ENCODE peak calls at places on chromosome 7, in four cellular contexts. One of them, this sample, is unnamed.

GRCh38 chr7:47008461-47008860 is 573.5 kb downstream of the TNS3 start:
- DNase-seq in ELR: no peak
- DNase-seq in KBM-7: no peak
- DNase-seq in activated T-cell treated with anti-CD3 and anti-CD28 coated beads, Interleukin-2, amount 50 U/mL, for 4 hours: no peak
- DNase-seq in this sample: no peak

GRCh38 chr7:22728416-22729029 is 1.5 kb downstream of the IL6 start:
- DNase-seq in ELR: peak
- DNase-seq in activated T-cell treated with anti-CD3 and anti-CD28 coated beads, Interleukin-2, amount 50 U/mL, for 4 hours: no peak
- DNase-seq in KBM-7: peak
- DNase-seq in this sample: peak

GRCh38 chr7:136953386-136953785 is 84.9 kb downstream of the CHRM2 start:
- DNase-seq in activated T-cell treated with anti-CD3 and anti-CD28 coated beads, Interleukin-2, amount 50 U/mL, for 4 hours: no peak
- DNase-seq in KBM-7: no peak
- DNase-seq in ELR: peak
- DNase-seq in this sample: peak

GRCh38 chr7:54397836-54398612 is 144.2 kb upstream of the VSTM2A start:
- DNase-seq in ELR: no peak
- DNase-seq in activated T-cell treated with anti-CD3 and anti-CD28 coated beads, Interleukin-2, amount 50 U/mL, for 4 hours: no peak
- DNase-seq in KBM-7: peak
- DNase-seq in this sample: no peak

GRCh38 chr7:16137944-16138343 is 283.4 kb downstream of the CRPPA start:
- DNase-seq in ELR: no peak
- DNase-seq in KBM-7: no peak
- DNase-seq in activated T-cell treated with anti-CD3 and anti-CD28 coated beads, Interleukin-2, amount 50 U/mL, for 4 hours: no peak
- DNase-seq in this sample: no peak

GRCh38 chr7:34135924-34136323 is 230.6 kb downstream of the BMPER start:
- DNase-seq in KBM-7: no peak
- DNase-seq in activated T-cell treated with anti-CD3 and anti-CD28 coated beads, Interleukin-2, amount 50 U/mL, for 4 hours: no peak
- DNase-seq in ELR: no peak
- DNase-seq in this sample: no peak

GRCh38 chr7:34747176-34747781 is 89.3 kb downstream of the NPSR1 start:
- DNase-seq in activated T-cell treated with anti-CD3 and anti-CD28 coated beads, Interleukin-2, amount 50 U/mL, for 4 hours: no peak
- DNase-seq in KBM-7: no peak
- DNase-seq in ELR: no peak
- DNase-seq in this sample: no peak

GRCh38 chr7:116631676-116632075 is 40.3 kb upstream of the MET start:
- DNase-seq in ELR: no peak
- DNase-seq in activated T-cell treated with anti-CD3 and anti-CD28 coated beads, Interleukin-2, amount 50 U/mL, for 4 hours: no peak
- DNase-seq in KBM-7: no peak
- DNase-seq in this sample: no peak

GRCh38 chr7:116232402-116232749 is 22.0 kb downstream of the TES start:
- DNase-seq in activated T-cell treated with anti-CD3 and anti-CD28 coated beads, Interleukin-2, amount 50 U/mL, for 4 hours: no peak
- DNase-seq in ELR: peak
- DNase-seq in KBM-7: no peak
- DNase-seq in this sample: no peak

GRCh38 chr7:98870807-98871491 is 1.1 kb upstream of the TMEM130 start:
- DNase-seq in KBM-7: no peak
- DNase-seq in activated T-cell treated with anti-CD3 and anti-CD28 coated beads, Interleukin-2, amount 50 U/mL, for 4 hours: no peak
- DNase-seq in ELR: no peak
- DNase-seq in this sample: no peak

GRCh38 chr7:105006367-105007139 is 7.5 kb upstream of the KMT2E start:
- DNase-seq in KBM-7: no peak
- DNase-seq in activated T-cell treated with anti-CD3 and anti-CD28 coated beads, Interleukin-2, amount 50 U/mL, for 4 hours: no peak
- DNase-seq in ELR: no peak
- DNase-seq in this sample: no peak

GRCh38 chr7:122369756-122370155 is 65.2 kb upstream of the FEZF1 start:
- DNase-seq in activated T-cell treated with anti-CD3 and anti-CD28 coated beads, Interleukin-2, amount 50 U/mL, for 4 hours: no peak
- DNase-seq in KBM-7: no peak
- DNase-seq in ELR: no peak
- DNase-seq in this sample: no peak

GRCh38 chr7:2038876-2039728 is 193.6 kb downstream of the MAD1L1 start:
- DNase-seq in activated T-cell treated with anti-CD3 and anti-CD28 coated beads, Interleukin-2, amount 50 U/mL, for 4 hours: no peak
- DNase-seq in KBM-7: no peak
- DNase-seq in ELR: no peak
- DNase-seq in this sample: no peak

GRCh38 chr7:131010714-131011436 is 276.9 kb upstream of the KLF14 start:
- DNase-seq in activated T-cell treated with anti-CD3 and anti-CD28 coated beads, Interleukin-2, amount 50 U/mL, for 4 hours: no peak
- DNase-seq in KBM-7: peak
- DNase-seq in ELR: peak
- DNase-seq in this sample: no peak

GRCh38 chr7:23346316-23346715 is 47.2 kb downstream of the MALSU1 start:
- DNase-seq in KBM-7: no peak
- DNase-seq in activated T-cell treated with anti-CD3 and anti-CD28 coated beads, Interleukin-2, amount 50 U/mL, for 4 hours: no peak
- DNase-seq in ELR: no peak
- DNase-seq in this sample: peak

GRCh38 chr7:5408777-5409176 is 14.9 kb downstream of the TNRC18 start:
- DNase-seq in activated T-cell treated with anti-CD3 and anti-CD28 coated beads, Interleukin-2, amount 50 U/mL, for 4 hours: no peak
- DNase-seq in ELR: peak
- DNase-seq in KBM-7: no peak
- DNase-seq in this sample: peak

GRCh38 chr7:44284216-44284615 is 41.2 kb downstream of the CAMK2B start:
- DNase-seq in activated T-cell treated with anti-CD3 and anti-CD28 coated beads, Interleukin-2, amount 50 U/mL, for 4 hours: no peak
- DNase-seq in ELR: peak
- DNase-seq in KBM-7: no peak
- DNase-seq in this sample: peak

GRCh38 chr7:84701524-84702306 is 485.1 kb downstream of the SEMA3D start:
- DNase-seq in activated T-cell treated with anti-CD3 and anti-CD28 coated beads, Interleukin-2, amount 50 U/mL, for 4 hours: no peak
- DNase-seq in ELR: peak
- DNase-seq in KBM-7: no peak
- DNase-seq in this sample: peak

GRCh38 chr7:40133561-40134427 is 628 bp downstream of the MPLKIP start:
- DNase-seq in ELR: peak
- DNase-seq in activated T-cell treated with anti-CD3 and anti-CD28 coated beads, Interleukin-2, amount 50 U/mL, for 4 hours: no peak
- DNase-seq in KBM-7: peak
- DNase-seq in this sample: peak

GRCh38 chr7:12244129-12244528 is 33.0 kb downstream of the TMEM106B start:
- DNase-seq in activated T-cell treated with anti-CD3 and anti-CD28 coated beads, Interleukin-2, amount 50 U/mL, for 4 hours: no peak
- DNase-seq in ELR: peak
- DNase-seq in KBM-7: no peak
- DNase-seq in this sample: peak

GRCh38 chr7:969403-969802 is 5.9 kb downstream of the COX19 start:
- DNase-seq in activated T-cell treated with anti-CD3 and anti-CD28 coated beads, Interleukin-2, amount 50 U/mL, for 4 hours: no peak
- DNase-seq in ELR: no peak
- DNase-seq in KBM-7: no peak
- DNase-seq in this sample: no peak

GRCh38 chr7:107993879-107994278 is 9.1 kb downstream of the LAMB1 start:
- DNase-seq in ELR: no peak
- DNase-seq in KBM-7: no peak
- DNase-seq in activated T-cell treated with anti-CD3 and anti-CD28 coated beads, Interleukin-2, amount 50 U/mL, for 4 hours: no peak
- DNase-seq in this sample: peak

GRCh38 chr7:149855368-149856305 is 17.5 kb downstream of the ZNF862 start:
- DNase-seq in activated T-cell treated with anti-CD3 and anti-CD28 coated beads, Interleukin-2, amount 50 U/mL, for 4 hours: no peak
- DNase-seq in KBM-7: peak
- DNase-seq in ELR: peak
- DNase-seq in this sample: peak

GRCh38 chr7:55056577-55057480 is 38.0 kb downstream of the EGFR start:
- DNase-seq in ELR: no peak
- DNase-seq in activated T-cell treated with anti-CD3 and anti-CD28 coated beads, Interleukin-2, amount 50 U/mL, for 4 hours: no peak
- DNase-seq in KBM-7: no peak
- DNase-seq in this sample: no peak

GRCh38 chr7:25025218-25025671 is 45.3 kb upstream of the OSBPL3 start:
- DNase-seq in activated T-cell treated with anti-CD3 and anti-CD28 coated beads, Interleukin-2, amount 50 U/mL, for 4 hours: no peak
- DNase-seq in ELR: peak
- DNase-seq in KBM-7: no peak
- DNase-seq in this sample: peak

GRCh38 chr7:23075571-23075970 is 30.0 kb upstream of the KLHL7 start:
- DNase-seq in activated T-cell treated with anti-CD3 and anti-CD28 coated beads, Interleukin-2, amount 50 U/mL, for 4 hours: no peak
- DNase-seq in KBM-7: no peak
- DNase-seq in ELR: no peak
- DNase-seq in this sample: no peak

GRCh38 chr7:135414850-135415439 is 95.0 kb downstream of the CNOT4 start:
- DNase-seq in KBM-7: peak
- DNase-seq in ELR: peak
- DNase-seq in activated T-cell treated with anti-CD3 and anti-CD28 coated beads, Interleukin-2, amount 50 U/mL, for 4 hours: peak
- DNase-seq in this sample: peak

GRCh38 chr7:41315764-41316163 is 387.1 kb downstream of the INHBA start:
- DNase-seq in ELR: no peak
- DNase-seq in KBM-7: no peak
- DNase-seq in activated T-cell treated with anti-CD3 and anti-CD28 coated beads, Interleukin-2, amount 50 U/mL, for 4 hours: no peak
- DNase-seq in this sample: no peak

GRCh38 chr7:25124485-25125136 is 449 bp downstream of the CYCS start:
- DNase-seq in ELR: no peak
- DNase-seq in KBM-7: peak
- DNase-seq in activated T-cell treated with anti-CD3 and anti-CD28 coated beads, Interleukin-2, amount 50 U/mL, for 4 hours: peak
- DNase-seq in this sample: no peak

GRCh38 chr7:30285531-30286284 is 1.3 kb downstream of the ZNRF2 start:
- DNase-seq in activated T-cell treated with anti-CD3 and anti-CD28 coated beads, Interleukin-2, amount 50 U/mL, for 4 hours: peak
- DNase-seq in KBM-7: peak
- DNase-seq in ELR: peak
- DNase-seq in this sample: peak

GRCh38 chr7:1725199-1725701 is 55.2 kb downstream of the ELFN1 start:
- DNase-seq in ELR: no peak
- DNase-seq in KBM-7: no peak
- DNase-seq in activated T-cell treated with anti-CD3 and anti-CD28 coated beads, Interleukin-2, amount 50 U/mL, for 4 hours: no peak
- DNase-seq in this sample: no peak

GRCh38 chr7:16675277-16675676 is 29.3 kb downstream of the BZW2 start:
- DNase-seq in activated T-cell treated with anti-CD3 and anti-CD28 coated beads, Interleukin-2, amount 50 U/mL, for 4 hours: no peak
- DNase-seq in KBM-7: no peak
- DNase-seq in ELR: no peak
- DNase-seq in this sample: no peak

GRCh38 chr7:135728136-135728669 is at the start of gene SLC13A4:
- DNase-seq in KBM-7: no peak
- DNase-seq in ELR: no peak
- DNase-seq in activated T-cell treated with anti-CD3 and anti-CD28 coated beads, Interleukin-2, amount 50 U/mL, for 4 hours: no peak
- DNase-seq in this sample: no peak

GRCh38 chr7:92623544-92623943 is 33.4 kb upstream of the FAM133B start:
- DNase-seq in ELR: no peak
- DNase-seq in KBM-7: no peak
- DNase-seq in activated T-cell treated with anti-CD3 and anti-CD28 coated beads, Interleukin-2, amount 50 U/mL, for 4 hours: no peak
- DNase-seq in this sample: no peak

GRCh38 chr7:135102372-135102771 is 45.5 kb upstream of the TMEM140 start:
- DNase-seq in KBM-7: no peak
- DNase-seq in ELR: no peak
- DNase-seq in activated T-cell treated with anti-CD3 and anti-CD28 coated beads, Interleukin-2, amount 50 U/mL, for 4 hours: no peak
- DNase-seq in this sample: no peak

GRCh38 chr7:43572516-43573049 is 10.3 kb upstream of the STK17A start:
- DNase-seq in activated T-cell treated with anti-CD3 and anti-CD28 coated beads, Interleukin-2, amount 50 U/mL, for 4 hours: no peak
- DNase-seq in KBM-7: peak
- DNase-seq in ELR: peak
- DNase-seq in this sample: peak

GRCh38 chr7:26156454-26157365 is 4.7 kb downstream of the NFE2L3 start:
- DNase-seq in KBM-7: peak
- DNase-seq in ELR: peak
- DNase-seq in activated T-cell treated with anti-CD3 and anti-CD28 coated beads, Interleukin-2, amount 50 U/mL, for 4 hours: peak
- DNase-seq in this sample: peak

GRCh38 chr7:82444220-82445049 is 858 bp upstream of the CACNA2D1 start:
- DNase-seq in activated T-cell treated with anti-CD3 and anti-CD28 coated beads, Interleukin-2, amount 50 U/mL, for 4 hours: no peak
- DNase-seq in ELR: no peak
- DNase-seq in KBM-7: no peak
- DNase-seq in this sample: no peak

GRCh38 chr7:80082214-80082613 is 52.4 kb upstream of the GNAI1 start:
- DNase-seq in KBM-7: no peak
- DNase-seq in ELR: peak
- DNase-seq in activated T-cell treated with anti-CD3 and anti-CD28 coated beads, Interleukin-2, amount 50 U/mL, for 4 hours: no peak
- DNase-seq in this sample: no peak

This sample was measured in HT1080.